ENCODE peak calls at places on chromosomes 13 and 19, in ten cellular contexts. R, Z, D, C, P, G, Q, O, Y and X are unnamed samples.

GRCh38 chr13:61466280-61466679 is 50.6 kb upstream of the PCDH20 start:
- DNase-seq in R (peak; percentile 55), Z (no peak), D (no peak), C (no peak), P (no peak), G (no peak), Q (no peak), O (peak; percentile 27), Y (no peak), X (no peak)

GRCh38 chr13:107370036-107370785 is 802.3 kb upstream of the ARGLU1 start:
- DNase-seq in R (peak; percentile 72), Z (no peak), D (no peak), C (no peak), P (no peak), G (no peak), Q (peak; percentile 59), O (no peak), Y (no peak), X (no peak)

GRCh38 chr19:44113784-44114390 is 688 bp downstream of the ZNF225 start:
- DNase-seq in R (peak; percentile 54), Z (peak; percentile 2), D (peak; percentile 24), C (no peak), P (peak; percentile 29), G (peak; percentile 32), Q (no peak), O (peak; percentile 57), Y (no peak), X (no peak)

GRCh38 chr13:110214637-110215036 is 92.3 kb downstream of the COL4A1 start:
- DNase-seq in R (no peak), Z (no peak), D (no peak), C (no peak), P (no peak), G (no peak), Q (peak; percentile 30), O (no peak), Y (no peak), X (no peak)

GRCh38 chr13:24341439-24341838 is 32.1 kb downstream of the C1QTNF9 start:
- DNase-seq in R (no peak), Z (no peak), D (no peak), C (no peak), P (peak; percentile 39), G (no peak), Q (peak; percentile 4), O (no peak), Y (no peak), X (no peak)

GRCh38 chr19:56091751-56092546 is 29.1 kb downstream of the ZNF787 start:
- DNase-seq in R (no peak), Z (no peak), D (no peak), C (no peak), P (no peak), G (no peak), Q (no peak), O (no peak), Y (no peak), X (no peak)

GRCh38 chr13:85806553-85807175 is 7.4 kb upstream of the SLITRK6 start:
- DNase-seq in R (no peak), Z (no peak), D (no peak), C (no peak), P (peak; percentile 13), G (peak; percentile 39), Q (peak; percentile 72), O (peak; percentile 82), Y (no peak), X (no peak)

GRCh38 chr13:37531054-37531453 is 67.5 kb downstream of the POSTN start:
- DNase-seq in R (no peak), Z (no peak), D (no peak), C (no peak), P (no peak), G (no peak), Q (peak; percentile 68), O (no peak), Y (no peak), X (no peak)

GRCh38 chr13:46934749-46935148 is 37.9 kb upstream of the HTR2A start:
- DNase-seq in R (no peak), Z (no peak), D (no peak), C (no peak), P (no peak), G (no peak), Q (no peak), O (no peak), Y (no peak), X (no peak)

GRCh38 chr19:55622242-55622969 is 2.0 kb downstream of the ZNF784 start:
- DNase-seq in R (peak; percentile 45), Z (no peak), D (peak; percentile 40), C (no peak), P (no peak), G (no peak), Q (no peak), O (no peak), Y (no peak), X (no peak)

GRCh38 chr19:49491030-49491803 is 3.8 kb downstream of the RPL13A start:
- DNase-seq in R (no peak), Z (no peak), D (no peak), C (no peak), P (no peak), G (no peak), Q (no peak), O (no peak), Y (no peak), X (no peak)

GRCh38 chr13:79492313-79492798 is 11.4 kb downstream of the NDFIP2 start:
- DNase-seq in R (peak; percentile 60), Z (no peak), D (no peak), C (no peak), P (peak; percentile 13), G (no peak), Q (peak; percentile 14), O (no peak), Y (no peak), X (no peak)

GRCh38 chr19:53868892-53869804 is 1.5 kb downstream of the MYADM start:
- DNase-seq in R (peak; percentile 97), Z (peak; percentile 89), D (peak; percentile 96), C (peak; percentile 92), P (peak; percentile 82), G (peak; percentile 87), Q (peak; percentile 96), O (peak; percentile 87), Y (peak; percentile 87), X (peak; percentile 98)

GRCh38 chr19:41521860-41522555 is 54.0 kb upstream of the CEACAM21 start:
- DNase-seq in R (no peak), Z (peak; percentile 60), D (peak; percentile 49), C (no peak), P (no peak), G (no peak), Q (no peak), O (no peak), Y (peak; percentile 18), X (no peak)

GRCh38 chr19:4455742-4456565 is 1.6 kb downstream of the UBXN6 start:
- DNase-seq in R (no peak), Z (no peak), D (peak; percentile 83), C (peak; percentile 78), P (peak; percentile 56), G (no peak), Q (peak; percentile 88), O (peak; percentile 61), Y (no peak), X (no peak)

GRCh38 chr19:48600679-48601382 is 5.7 kb upstream of the SPACA4 start:
- DNase-seq in R (no peak), Z (no peak), D (no peak), C (no peak), P (no peak), G (no peak), Q (no peak), O (no peak), Y (no peak), X (no peak)